ENCODE peak calls at places on chromosomes 16 and 17, in five cellular contexts. One of them, this sample, is unnamed. For H3K27me3, the result is how much of the 10 kb centered on the place peaks cover.

GRCh38 chr17:29032067-29032551 is 10.8 kb upstream of the PIPOX start:
- DNase-seq in DND-41: no peak
- DNase-seq in mesenchymal stem cell: no peak
- DNase-seq in GM23248: no peak
- DNase-seq in psoas muscle: no peak
- DNase-seq in this sample: no peak

GRCh38 chr17:29617481-29618271 is 5.0 kb downstream of the CORO6 start:
- DNase-seq in DND-41: peak
- DNase-seq in mesenchymal stem cell: peak
- DNase-seq in GM23248: peak
- DNase-seq in psoas muscle: peak
- DNase-seq in this sample: peak

GRCh38 chr17:38898291-38898679 is 27.1 kb upstream of the LASP1NB start:
- DNase-seq in DND-41: peak
- DNase-seq in mesenchymal stem cell: no peak
- DNase-seq in GM23248: no peak
- DNase-seq in psoas muscle: no peak
- DNase-seq in this sample: no peak

GRCh38 chr17:45574376-45574775 is 83.9 kb upstream of the PLEKHM1 start:
- DNase-seq in DND-41: no peak
- DNase-seq in mesenchymal stem cell: peak
- DNase-seq in GM23248: peak
- DNase-seq in psoas muscle: no peak
- DNase-seq in this sample: no peak

GRCh38 chr16:80803341-80804060 is 897 bp downstream of the CDYL2 start:
- DNase-seq in DND-41: no peak
- DNase-seq in mesenchymal stem cell: peak
- DNase-seq in GM23248: peak
- DNase-seq in psoas muscle: peak
- DNase-seq in this sample: peak

GRCh38 chr16:48620445-48620844 is 10.5 kb upstream of the N4BP1 start:
- DNase-seq in DND-41: no peak
- DNase-seq in mesenchymal stem cell: no peak
- DNase-seq in GM23248: no peak
- DNase-seq in psoas muscle: no peak
- DNase-seq in this sample: no peak

GRCh38 chr16:60452646-60453045 is 1583.6 kb downstream of the CDH8 start:
- DNase-seq in DND-41: no peak
- DNase-seq in mesenchymal stem cell: no peak
- DNase-seq in GM23248: no peak
- DNase-seq in psoas muscle: no peak
- DNase-seq in this sample: no peak

GRCh38 chr16:10668322-10669045 is 26.2 kb downstream of the TEKT5 start:
- DNase-seq in DND-41: peak
- DNase-seq in mesenchymal stem cell: no peak
- DNase-seq in GM23248: peak
- DNase-seq in psoas muscle: no peak
- DNase-seq in this sample: no peak

GRCh38 chr16:67451061-67451703 is 20.3 kb downstream of the HSD11B2 start:
- DNase-seq in DND-41: no peak
- DNase-seq in mesenchymal stem cell: no peak
- DNase-seq in GM23248: no peak
- DNase-seq in psoas muscle: no peak
- DNase-seq in this sample: no peak

GRCh38 chr17:28993013-28993600 is 12.7 kb downstream of the SEZ6 start:
- DNase-seq in DND-41: no peak
- DNase-seq in mesenchymal stem cell: no peak
- DNase-seq in GM23248: no peak
- DNase-seq in psoas muscle: no peak
- DNase-seq in this sample: no peak

GRCh38 chr16:11310997-11311561 is 29.9 kb upstream of the PRM1 start:
- DNase-seq in DND-41: peak
- DNase-seq in mesenchymal stem cell: no peak
- DNase-seq in GM23248: no peak
- DNase-seq in psoas muscle: no peak
- DNase-seq in this sample: peak

GRCh38 chr17:7572588-7573323 is 6.7 kb upstream of the CD68 start:
- DNase-seq in DND-41: peak
- DNase-seq in mesenchymal stem cell: peak
- DNase-seq in GM23248: peak
- DNase-seq in psoas muscle: peak
- DNase-seq in this sample: peak

GRCh38 chr17:57940217-57940616 is 15.0 kb downstream of the CUEDC1 start:
- DNase-seq in DND-41: no peak
- DNase-seq in mesenchymal stem cell: no peak
- DNase-seq in GM23248: no peak
- DNase-seq in psoas muscle: peak
- DNase-seq in this sample: no peak

GRCh38 chr16:61105544-61105943 is 930.7 kb downstream of the CDH8 start:
- DNase-seq in DND-41: no peak
- DNase-seq in mesenchymal stem cell: no peak
- DNase-seq in GM23248: no peak
- DNase-seq in psoas muscle: no peak
- DNase-seq in this sample: no peak

GRCh38 chr16:88316151-88316550 is 66.6 kb upstream of the ZNF469 start:
- DNase-seq in DND-41: no peak
- DNase-seq in mesenchymal stem cell: no peak
- DNase-seq in GM23248: no peak
- DNase-seq in psoas muscle: peak
- DNase-seq in this sample: no peak

GRCh38 chr17:63694229-63694973 is 5.5 kb downstream of the LIMD2 start:
- DNase-seq in DND-41: peak
- DNase-seq in mesenchymal stem cell: no peak
- DNase-seq in GM23248: no peak
- DNase-seq in psoas muscle: no peak
- DNase-seq in this sample: peak

GRCh38 chr17:60165976-60166375 is 16.2 kb downstream of the CA4 start:
- DNase-seq in DND-41: no peak
- DNase-seq in mesenchymal stem cell: no peak
- DNase-seq in GM23248: no peak
- DNase-seq in psoas muscle: no peak
- DNase-seq in this sample: no peak

GRCh38 chr16:354971-355441 is 2.5 kb upstream of the AXIN1 start:
- DNase-seq in DND-41: no peak
- DNase-seq in mesenchymal stem cell: no peak
- DNase-seq in GM23248: no peak
- DNase-seq in psoas muscle: no peak
- DNase-seq in this sample: peak

GRCh38 chr17:49996121-49996494 is 1.1 kb upstream of the DLX3 start:
- DNase-seq in DND-41: no peak
- DNase-seq in mesenchymal stem cell: no peak
- DNase-seq in GM23248: no peak
- DNase-seq in psoas muscle: no peak
- DNase-seq in this sample: no peak
- H3K27me3 ChIP-seq in DND-41: under half
- H3K27me3 ChIP-seq in mesenchymal stem cell: half or more
- H3K27me3 ChIP-seq in GM23248: under half
- H3K27me3 ChIP-seq in psoas muscle: under half
- H3K27me3 ChIP-seq in this sample: under half

GRCh38 chr17:40443196-40443987 is at the start of gene IGFBP4:
- DNase-seq in DND-41: peak
- DNase-seq in mesenchymal stem cell: peak
- DNase-seq in GM23248: peak
- DNase-seq in psoas muscle: peak
- DNase-seq in this sample: peak
- H3K27me3 ChIP-seq in DND-41: under half
- H3K27me3 ChIP-seq in mesenchymal stem cell: under half
- H3K27me3 ChIP-seq in GM23248: under half
- H3K27me3 ChIP-seq in psoas muscle: under half
- H3K27me3 ChIP-seq in this sample: under half

GRCh38 chr17:49898547-49899490 is 51.0 kb upstream of the TAC4 start:
- DNase-seq in DND-41: no peak
- DNase-seq in mesenchymal stem cell: no peak
- DNase-seq in GM23248: peak
- DNase-seq in psoas muscle: no peak
- DNase-seq in this sample: no peak

GRCh38 chr17:49901460-49902331 is 53.8 kb upstream of the TAC4 start:
- DNase-seq in DND-41: no peak
- DNase-seq in mesenchymal stem cell: no peak
- DNase-seq in GM23248: peak
- DNase-seq in psoas muscle: no peak
- DNase-seq in this sample: no peak

GRCh38 chr17:49896860-49897259 is 49.0 kb upstream of the TAC4 start:
- DNase-seq in DND-41: no peak
- DNase-seq in mesenchymal stem cell: no peak
- DNase-seq in GM23248: no peak
- DNase-seq in psoas muscle: no peak
- DNase-seq in this sample: no peak

GRCh38 chr17:49896222-49896621 is 48.4 kb upstream of the TAC4 start:
- DNase-seq in DND-41: no peak
- DNase-seq in mesenchymal stem cell: no peak
- DNase-seq in GM23248: no peak
- DNase-seq in psoas muscle: no peak
- DNase-seq in this sample: no peak

GRCh38 chr17:49899588-49899987 is 51.7 kb upstream of the TAC4 start:
- DNase-seq in DND-41: no peak
- DNase-seq in mesenchymal stem cell: no peak
- DNase-seq in GM23248: no peak
- DNase-seq in psoas muscle: no peak
- DNase-seq in this sample: no peak
- H3K27me3 ChIP-seq in DND-41: under half
- H3K27me3 ChIP-seq in mesenchymal stem cell: half or more
- H3K27me3 ChIP-seq in GM23248: under half
- H3K27me3 ChIP-seq in psoas muscle: under half
- H3K27me3 ChIP-seq in this sample: under half

DNA sequence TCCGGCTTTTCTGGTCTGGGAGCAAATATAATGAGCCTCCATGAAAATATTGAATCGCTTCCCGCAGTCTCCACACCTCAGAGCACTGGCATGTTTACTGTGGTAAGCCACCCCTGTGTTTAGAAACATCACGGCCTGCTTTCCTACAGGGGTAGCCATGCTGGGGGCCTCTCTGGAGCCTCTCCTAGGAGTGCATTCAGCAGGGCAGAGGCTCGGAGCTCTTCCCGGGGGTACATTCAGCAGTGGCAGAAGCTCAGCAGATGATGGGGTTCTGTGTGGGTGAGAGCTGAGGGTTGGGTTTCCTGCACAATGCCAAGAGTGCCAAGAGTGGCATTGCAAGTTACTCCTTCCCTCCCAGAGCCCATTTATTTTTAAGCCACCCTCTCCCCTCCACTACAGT is 386.6 kb downstream of the SEC14L1 start:
- DNase-seq in DND-41: no peak
- DNase-seq in mesenchymal stem cell: no peak
- DNase-seq in GM23248: no peak
- DNase-seq in psoas muscle: no peak
- DNase-seq in this sample: no peak
- H3K27me3 ChIP-seq in DND-41: under half
- H3K27me3 ChIP-seq in mesenchymal stem cell: under half
- H3K27me3 ChIP-seq in GM23248: under half
- H3K27me3 ChIP-seq in psoas muscle: under half
- H3K27me3 ChIP-seq in this sample: under half

GRCh38 chr16:79573071-79573470 is 27.5 kb downstream of the MAF start:
- DNase-seq in DND-41: no peak
- DNase-seq in mesenchymal stem cell: no peak
- DNase-seq in GM23248: no peak
- DNase-seq in psoas muscle: no peak
- DNase-seq in this sample: no peak

GRCh38 chr16:79571753-79572544 is 28.6 kb downstream of the MAF start:
- DNase-seq in DND-41: no peak
- DNase-seq in mesenchymal stem cell: no peak
- DNase-seq in GM23248: no peak
- DNase-seq in psoas muscle: no peak
- DNase-seq in this sample: no peak

GRCh38 chr16:79573881-79574280 is 26.7 kb downstream of the MAF start:
- DNase-seq in DND-41: no peak
- DNase-seq in mesenchymal stem cell: no peak
- DNase-seq in GM23248: no peak
- DNase-seq in psoas muscle: no peak
- DNase-seq in this sample: no peak

DNA sequence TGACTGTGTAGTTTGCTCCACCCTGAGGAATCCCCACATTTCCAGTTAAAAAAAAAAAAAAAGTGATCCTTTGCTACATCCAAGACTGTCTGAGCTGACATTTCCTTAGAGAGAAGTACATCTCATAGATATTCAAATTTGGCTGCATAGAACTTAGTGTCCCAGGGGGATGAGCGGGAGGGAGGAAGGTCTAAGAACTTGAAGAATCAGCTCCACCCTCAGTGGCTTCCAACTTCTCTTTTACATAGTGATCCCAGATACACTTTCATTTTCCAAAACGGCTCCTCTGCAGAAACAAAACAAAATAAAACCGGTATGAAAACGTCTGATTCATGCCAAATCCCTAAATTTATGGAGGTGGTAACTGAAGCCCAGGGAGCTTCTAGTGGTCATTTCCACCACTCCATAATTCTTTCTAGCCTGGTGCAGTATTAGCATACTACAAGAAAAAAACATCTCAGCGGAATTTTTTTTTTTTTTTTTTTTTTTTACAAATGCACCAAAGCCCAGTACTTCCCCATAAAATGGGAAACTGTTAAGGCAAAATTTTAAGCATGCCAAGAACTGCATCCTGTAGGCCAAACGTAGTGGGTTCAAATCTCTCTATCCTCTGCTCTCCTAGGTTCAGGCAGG is 29.4 kb downstream of the MAF start:
- DNase-seq in DND-41: no peak
- DNase-seq in mesenchymal stem cell: no peak
- DNase-seq in GM23248: no peak
- DNase-seq in psoas muscle: no peak
- DNase-seq in this sample: no peak
- H3K27me3 ChIP-seq in DND-41: under half
- H3K27me3 ChIP-seq in mesenchymal stem cell: under half
- H3K27me3 ChIP-seq in GM23248: under half
- H3K27me3 ChIP-seq in psoas muscle: under half
- H3K27me3 ChIP-seq in this sample: under half

DNA sequence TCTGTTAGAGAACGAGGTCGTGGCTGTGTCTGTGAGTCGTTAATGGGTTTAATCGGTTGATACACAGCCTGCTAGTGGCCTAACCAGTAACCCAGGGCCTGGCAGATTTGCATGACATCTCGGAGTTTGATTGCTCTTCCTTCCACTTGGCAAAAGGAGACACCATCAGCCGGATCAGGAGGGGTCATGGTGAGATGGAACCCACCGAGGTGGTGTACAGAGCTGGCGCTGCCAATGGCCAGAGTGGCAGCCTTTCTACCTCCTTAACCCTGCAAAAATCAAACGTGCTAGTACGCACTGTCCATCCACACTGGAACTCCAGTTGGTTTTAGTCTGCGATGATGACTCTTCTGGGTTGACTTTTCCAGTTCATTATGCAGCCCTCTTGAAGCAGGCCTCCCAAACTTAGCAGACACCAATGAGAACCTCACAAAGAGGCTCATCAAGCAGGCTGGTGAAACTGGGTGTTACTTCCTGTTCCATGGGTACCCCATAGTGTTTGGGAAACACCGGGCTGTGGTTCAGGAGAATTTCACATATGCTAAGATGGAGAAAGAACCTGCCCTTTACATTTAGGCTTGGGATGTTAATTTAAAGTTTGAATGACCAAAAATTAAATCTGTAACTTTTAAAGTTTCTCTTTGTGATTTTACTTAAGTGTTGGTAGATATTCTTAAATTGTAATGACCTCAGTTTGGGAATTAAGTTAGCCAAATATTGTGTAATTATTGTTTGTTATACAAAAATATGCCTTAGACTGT is 4.2 kb downstream of the HS3ST3B1 start:
- DNase-seq in DND-41: no peak
- DNase-seq in mesenchymal stem cell: peak
- DNase-seq in GM23248: peak
- DNase-seq in psoas muscle: no peak
- DNase-seq in this sample: no peak
- H3K27me3 ChIP-seq in DND-41: under half
- H3K27me3 ChIP-seq in mesenchymal stem cell: under half
- H3K27me3 ChIP-seq in GM23248: under half
- H3K27me3 ChIP-seq in psoas muscle: under half
- H3K27me3 ChIP-seq in this sample: under half